ENCODE peak calls at places on chromosomes 7 and 10, in six cellular contexts. One of them, this sample, is unnamed.

GRCh38 chr7:82325416-82325815 is 118.2 kb downstream of the CACNA2D1 start:
- DNase-seq in tibial artery: no peak
- DNase-seq in prostate gland: no peak
- DNase-seq in heart right ventricle: no peak
- DNase-seq in spleen: no peak
- DNase-seq in left ventricle myocardium inferior: no peak
- DNase-seq in this sample: no peak

GRCh38 chr7:92725161-92725925 is 111.0 kb downstream of the CDK6 start:
- DNase-seq in tibial artery: no peak
- DNase-seq in left ventricle myocardium inferior: no peak
- DNase-seq in prostate gland: no peak
- DNase-seq in heart right ventricle: no peak
- DNase-seq in spleen: no peak
- DNase-seq in this sample: no peak

GRCh38 chr7:151434549-151434948 is 5.4 kb downstream of the CRYGN start:
- DNase-seq in tibial artery: no peak
- DNase-seq in heart right ventricle: no peak
- DNase-seq in left ventricle myocardium inferior: no peak
- DNase-seq in spleen: no peak
- DNase-seq in prostate gland: no peak
- DNase-seq in this sample: no peak

GRCh38 chr10:68142761-68143160 is 33.5 kb downstream of the MYPN start:
- DNase-seq in heart right ventricle: no peak
- DNase-seq in spleen: no peak
- DNase-seq in tibial artery: no peak
- DNase-seq in left ventricle myocardium inferior: no peak
- DNase-seq in prostate gland: no peak
- DNase-seq in this sample: no peak

GRCh38 chr10:103695584-103696005 is 159.8 kb downstream of the SH3PXD2A start:
- DNase-seq in spleen: no peak
- DNase-seq in heart right ventricle: no peak
- DNase-seq in prostate gland: no peak
- DNase-seq in left ventricle myocardium inferior: no peak
- DNase-seq in tibial artery: peak; percentile 65
- DNase-seq in this sample: no peak

GRCh38 chr10:3455385-3456334 is 283.1 kb upstream of the PITRM1 start:
- DNase-seq in heart right ventricle: no peak
- DNase-seq in tibial artery: no peak
- DNase-seq in spleen: no peak
- DNase-seq in prostate gland: no peak
- DNase-seq in left ventricle myocardium inferior: no peak
- DNase-seq in this sample: no peak

GRCh38 chr10:16905304-16905703 is 88.1 kb upstream of the RSU1 start:
- DNase-seq in heart right ventricle: no peak
- DNase-seq in prostate gland: no peak
- DNase-seq in tibial artery: no peak
- DNase-seq in spleen: no peak
- DNase-seq in left ventricle myocardium inferior: no peak
- DNase-seq in this sample: no peak

GRCh38 chr10:96548589-96548988 is 34.9 kb upstream of the TLL2 start:
- DNase-seq in heart right ventricle: peak; percentile 48
- DNase-seq in prostate gland: no peak
- DNase-seq in tibial artery: no peak
- DNase-seq in spleen: no peak
- DNase-seq in left ventricle myocardium inferior: peak; percentile 43
- DNase-seq in this sample: peak; percentile 78

GRCh38 chr10:21532694-21533576 is 1.1 kb upstream of the MLLT10 start:
- DNase-seq in tibial artery: no peak
- DNase-seq in left ventricle myocardium inferior: no peak
- DNase-seq in heart right ventricle: no peak
- DNase-seq in spleen: no peak
- DNase-seq in prostate gland: no peak
- DNase-seq in this sample: no peak

GRCh38 chr10:9762966-9763656 is 1254.6 kb upstream of the CELF2 start:
- DNase-seq in left ventricle myocardium inferior: no peak
- DNase-seq in tibial artery: no peak
- DNase-seq in spleen: no peak
- DNase-seq in prostate gland: no peak
- DNase-seq in heart right ventricle: no peak
- DNase-seq in this sample: no peak

GRCh38 chr7:44784364-44784763 is 12.1 kb upstream of the PPIA start:
- DNase-seq in spleen: no peak
- DNase-seq in prostate gland: no peak
- DNase-seq in left ventricle myocardium inferior: no peak
- DNase-seq in tibial artery: no peak
- DNase-seq in heart right ventricle: no peak
- DNase-seq in this sample: no peak

GRCh38 chr7:92415225-92415624 is 32.1 kb upstream of the GATAD1 start:
- DNase-seq in prostate gland: no peak
- DNase-seq in left ventricle myocardium inferior: no peak
- DNase-seq in tibial artery: no peak
- DNase-seq in heart right ventricle: no peak
- DNase-seq in spleen: no peak
- DNase-seq in this sample: no peak

GRCh38 chr10:6396652-6397051 is 183.4 kb downstream of the PRKCQ start:
- DNase-seq in left ventricle myocardium inferior: no peak
- DNase-seq in prostate gland: no peak
- DNase-seq in tibial artery: no peak
- DNase-seq in heart right ventricle: no peak
- DNase-seq in spleen: no peak
- DNase-seq in this sample: no peak

GRCh38 chr10:49300140-49300974 is 1.4 kb downstream of the C10orf71 start:
- DNase-seq in spleen: no peak
- DNase-seq in heart right ventricle: peak; percentile 54
- DNase-seq in prostate gland: no peak
- DNase-seq in left ventricle myocardium inferior: peak; percentile 66
- DNase-seq in tibial artery: no peak
- DNase-seq in this sample: no peak

GRCh38 chr7:47520408-47520807 is 61.5 kb downstream of the TNS3 start:
- DNase-seq in spleen: peak; percentile 34
- DNase-seq in heart right ventricle: no peak
- DNase-seq in tibial artery: peak; percentile 92
- DNase-seq in prostate gland: no peak
- DNase-seq in left ventricle myocardium inferior: peak; percentile 58
- DNase-seq in this sample: peak; percentile 76

DNA sequence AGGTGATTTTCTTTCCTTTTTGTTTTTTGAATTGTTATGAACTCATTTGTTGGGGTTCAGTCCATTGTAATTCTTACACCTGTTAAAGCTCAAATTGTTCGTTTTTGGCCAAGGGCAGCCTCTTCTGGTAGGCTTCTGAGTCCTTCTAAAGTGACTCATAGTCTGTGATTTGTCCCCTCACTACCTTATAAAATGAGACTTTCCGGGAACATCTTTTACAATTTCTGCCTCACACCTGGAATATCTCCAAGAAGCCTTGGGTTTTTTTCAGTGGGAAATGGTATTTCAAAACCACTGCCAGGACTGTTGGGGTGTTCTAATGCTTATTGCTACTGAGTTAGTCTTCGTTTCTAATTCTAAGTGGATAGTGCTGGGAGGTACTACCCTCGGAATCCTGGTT is 56.7 kb downstream of the BMPR1A start:
- DNase-seq in tibial artery: no peak
- DNase-seq in spleen: no peak
- DNase-seq in prostate gland: no peak
- DNase-seq in left ventricle myocardium inferior: no peak
- DNase-seq in heart right ventricle: no peak
- DNase-seq in this sample: no peak
- H3K4me1 ChIP-seq in tibial artery: peaks cover 16% of the 10 kb centered on the region
- H3K4me1 ChIP-seq in spleen: no peaks in the 10 kb centered on the region
- H3K4me1 ChIP-seq in prostate gland: no peaks in the 10 kb centered on the region
- H3K4me1 ChIP-seq in left ventricle myocardium inferior: peaks cover 45% of the 10 kb centered on the region
- H3K4me1 ChIP-seq in heart right ventricle: peaks cover 30% of the 10 kb centered on the region
- H3K4me1 ChIP-seq in this sample: peaks cover 6% of the 10 kb centered on the region

GRCh38 chr10:102633282-102633681 is 11.0 kb upstream of the TRIM8 start:
- DNase-seq in prostate gland: no peak
- DNase-seq in left ventricle myocardium inferior: peak; percentile 48
- DNase-seq in tibial artery: no peak
- DNase-seq in spleen: peak; percentile 84
- DNase-seq in heart right ventricle: no peak
- DNase-seq in this sample: peak; percentile 79
- H3K4me1 ChIP-seq in prostate gland: no peaks in the 10 kb centered on the region
- H3K4me1 ChIP-seq in left ventricle myocardium inferior: peaks cover 71% of the 10 kb centered on the region
- H3K4me1 ChIP-seq in tibial artery: peaks cover 46% of the 10 kb centered on the region
- H3K4me1 ChIP-seq in spleen: peaks cover 35% of the 10 kb centered on the region
- H3K4me1 ChIP-seq in heart right ventricle: peaks cover 62% of the 10 kb centered on the region
- H3K4me1 ChIP-seq in this sample: no peaks in the 10 kb centered on the region

DNA sequence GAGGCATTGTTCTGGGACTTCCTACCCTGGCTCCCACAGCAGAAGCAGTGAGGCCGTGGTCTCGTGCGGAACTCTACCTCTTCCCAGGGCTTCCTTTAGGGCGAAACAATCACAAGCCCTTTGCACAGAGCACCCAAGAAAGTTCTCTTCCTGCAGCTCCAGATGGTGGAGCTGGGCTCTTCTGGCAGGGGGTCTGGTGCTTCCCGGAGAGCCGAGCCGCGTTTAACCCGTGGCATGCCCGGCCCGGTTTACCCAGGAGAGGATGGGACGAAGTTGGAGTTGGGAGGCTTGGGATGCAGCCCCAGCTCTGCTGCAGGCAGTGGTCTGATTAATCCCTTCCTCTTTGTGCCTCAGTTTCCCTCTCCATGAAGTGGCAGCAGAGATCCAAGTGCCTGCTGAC is 9.0 kb upstream of the ATP6V0E2 start:
- DNase-seq in heart right ventricle: no peak
- DNase-seq in tibial artery: no peak
- DNase-seq in spleen: no peak
- DNase-seq in left ventricle myocardium inferior: no peak
- DNase-seq in prostate gland: no peak
- DNase-seq in this sample: no peak
- H3K4me1 ChIP-seq in heart right ventricle: peaks cover 22% of the 10 kb centered on the region
- H3K4me1 ChIP-seq in tibial artery: no peaks in the 10 kb centered on the region
- H3K4me1 ChIP-seq in spleen: peaks cover 24% of the 10 kb centered on the region
- H3K4me1 ChIP-seq in left ventricle myocardium inferior: peaks cover 36% of the 10 kb centered on the region
- H3K4me1 ChIP-seq in prostate gland: no peaks in the 10 kb centered on the region
- H3K4me1 ChIP-seq in this sample: no peaks in the 10 kb centered on the region

DNA sequence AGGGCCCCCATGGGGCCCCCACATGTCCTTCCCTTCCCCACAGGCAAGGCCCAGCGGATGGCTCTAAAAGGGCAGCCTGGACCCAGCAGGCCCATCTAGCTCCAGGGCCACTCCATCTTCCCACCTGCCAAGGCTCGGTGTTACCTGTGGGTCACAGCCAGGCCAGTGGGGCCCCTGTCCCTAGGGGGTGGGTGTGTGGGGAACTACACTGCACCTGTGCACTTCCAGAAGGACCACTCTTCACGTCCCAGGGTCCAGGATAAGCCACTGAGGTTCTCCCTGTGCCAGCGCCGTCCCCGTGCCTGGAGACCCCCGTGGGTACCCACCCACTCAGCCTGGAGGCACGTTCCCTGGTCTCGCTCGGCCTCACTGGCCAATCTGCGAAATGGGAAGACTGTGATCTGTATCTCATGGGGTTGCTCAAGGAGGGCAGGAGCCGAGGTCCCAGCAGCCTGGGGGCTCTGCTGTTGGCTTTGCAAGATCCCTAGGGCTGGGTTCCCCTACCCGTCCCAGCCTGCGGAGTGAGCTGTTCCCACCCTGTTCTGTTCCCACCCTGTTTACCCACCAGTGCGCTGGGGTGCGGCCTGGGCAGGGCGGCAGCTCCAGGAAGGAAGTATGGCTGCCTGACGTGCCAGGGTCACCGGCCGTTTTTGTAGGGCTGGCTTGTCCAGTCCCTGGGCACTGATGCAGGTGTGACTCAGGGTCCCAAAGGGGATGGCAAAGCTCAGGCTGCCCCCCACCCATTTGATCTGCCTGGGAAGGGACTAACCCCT is 4.6 kb downstream of the PWWP2B start:
- DNase-seq in spleen: peak; percentile 89
- DNase-seq in tibial artery: no peak
- DNase-seq in left ventricle myocardium inferior: peak; percentile 33
- DNase-seq in prostate gland: no peak
- DNase-seq in heart right ventricle: no peak
- DNase-seq in this sample: peak; percentile 45
- H3K4me1 ChIP-seq in spleen: peaks cover 37% of the 10 kb centered on the region
- H3K4me1 ChIP-seq in tibial artery: peaks cover 11% of the 10 kb centered on the region
- H3K4me1 ChIP-seq in left ventricle myocardium inferior: peaks cover 54% of the 10 kb centered on the region
- H3K4me1 ChIP-seq in prostate gland: peaks cover 37% of the 10 kb centered on the region
- H3K4me1 ChIP-seq in heart right ventricle: peaks cover 50% of the 10 kb centered on the region
- H3K4me1 ChIP-seq in this sample: no peaks in the 10 kb centered on the region

DNA sequence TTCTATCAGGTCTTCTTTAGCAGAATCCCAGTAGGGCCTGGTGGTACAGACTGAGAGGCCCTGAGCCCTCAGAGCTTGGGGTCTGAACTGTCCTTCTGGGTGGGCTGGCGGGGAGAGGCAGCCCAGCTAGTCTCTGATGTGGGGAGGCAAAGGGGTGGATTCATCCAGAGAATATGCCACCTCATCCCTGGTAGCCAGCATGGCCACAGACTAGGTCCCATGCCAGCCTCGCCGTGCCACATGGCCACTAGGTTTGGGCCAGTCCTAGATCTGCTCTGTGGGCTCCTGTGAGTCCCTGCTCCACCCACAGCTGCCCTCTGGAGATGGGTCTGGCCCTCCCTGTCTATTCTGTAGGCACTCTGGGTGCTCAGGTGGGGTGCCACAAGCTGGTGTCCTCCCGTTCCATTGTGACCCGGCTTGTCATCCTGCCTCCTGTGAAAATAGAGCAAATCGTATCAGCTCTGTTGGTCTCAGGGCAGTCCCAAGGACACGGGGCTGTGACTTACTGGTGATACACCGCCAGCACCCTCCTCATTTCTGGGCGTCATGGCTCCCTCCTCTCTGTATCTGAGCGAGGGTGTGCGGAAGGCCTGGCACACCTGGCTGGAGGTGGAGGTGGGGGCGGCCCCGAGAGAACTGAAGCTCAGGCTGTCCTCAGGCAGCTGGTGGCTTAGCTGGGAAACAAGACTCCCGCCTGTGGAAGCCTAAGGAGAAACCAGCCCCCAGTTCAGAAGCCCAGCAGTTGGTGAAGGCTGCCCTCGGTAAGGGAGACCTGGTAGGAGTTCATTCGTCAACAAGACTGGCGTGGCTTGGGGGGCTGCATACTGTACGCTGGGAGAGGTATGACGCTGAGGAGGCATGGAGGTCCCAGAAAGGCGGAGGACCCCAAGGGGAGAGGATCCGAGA is 33.3 kb downstream of the UNC5B start:
- DNase-seq in prostate gland: no peak
- DNase-seq in tibial artery: no peak
- DNase-seq in heart right ventricle: no peak
- DNase-seq in spleen: no peak
- DNase-seq in left ventricle myocardium inferior: peak; percentile 13
- DNase-seq in this sample: no peak
- H3K4me1 ChIP-seq in prostate gland: peaks cover 25% of the 10 kb centered on the region
- H3K4me1 ChIP-seq in tibial artery: peaks cover 36% of the 10 kb centered on the region
- H3K4me1 ChIP-seq in heart right ventricle: peaks cover 100% of the 10 kb centered on the region
- H3K4me1 ChIP-seq in spleen: peaks cover 28% of the 10 kb centered on the region
- H3K4me1 ChIP-seq in left ventricle myocardium inferior: peaks cover 100% of the 10 kb centered on the region
- H3K4me1 ChIP-seq in this sample: no peaks in the 10 kb centered on the region

GRCh38 chr7:110827287-110827855 is 263.6 kb upstream of the LRRN3 start:
- DNase-seq in spleen: no peak
- DNase-seq in left ventricle myocardium inferior: no peak
- DNase-seq in tibial artery: no peak
- DNase-seq in heart right ventricle: no peak
- DNase-seq in prostate gland: no peak
- DNase-seq in this sample: no peak
- H3K4me1 ChIP-seq in spleen: no peaks in the 10 kb centered on the region
- H3K4me1 ChIP-seq in left ventricle myocardium inferior: peaks cover 16% of the 10 kb centered on the region
- H3K4me1 ChIP-seq in tibial artery: peaks cover 14% of the 10 kb centered on the region
- H3K4me1 ChIP-seq in heart right ventricle: peaks cover 4% of the 10 kb centered on the region
- H3K4me1 ChIP-seq in prostate gland: no peaks in the 10 kb centered on the region
- H3K4me1 ChIP-seq in this sample: no peaks in the 10 kb centered on the region

This sample was measured in aorta.